ENCODE peak calls at places on chromosomes 1 and 21, in six cellular contexts. E is stomach, T is brain microvascular endothelial cell, X is right lobe of liver, L is GM20000, W is foreskin keratinocyte. H is an unnamed sample.

GRCh38 chr1:176696109-176696508 is 233.1 kb downstream of the PAPPA2 start:
- DNase-seq in E (no peak), T (no peak), X (no peak), L (no peak), W (peak), H (no peak)

GRCh38 chr1:108141604-108142003 is 58.5 kb downstream of the SLC25A24 start:
- DNase-seq in E (no peak), T (no peak), X (no peak), L (no peak), W (peak), H (no peak)

GRCh38 chr21:31235671-31236450 is 108.2 kb downstream of the TIAM1 start:
- DNase-seq in E (no peak), T (peak), X (no peak), L (no peak), W (peak), H (no peak)

GRCh38 chr1:64765826-64766225 is 21.0 kb downstream of the RAVER2 start:
- DNase-seq in E (no peak), T (no peak), X (no peak), L (no peak), W (no peak), H (no peak)

GRCh38 chr1:24381256-24381655 is 32.3 kb downstream of the STPG1 start:
- DNase-seq in E (no peak), T (no peak), X (peak), L (no peak), W (no peak), H (no peak)

GRCh38 chr1:84299536-84300260 is 1.8 kb upstream of the SAMD13 start:
- DNase-seq in E (no peak), T (no peak), X (no peak), L (peak), W (no peak), H (no peak)

GRCh38 chr1:172928412-172928811 is 122.3 kb downstream of the TNFSF18 start:
- DNase-seq in E (no peak), T (peak), X (no peak), L (no peak), W (peak), H (no peak)

GRCh38 chr1:192907545-192908243 is 98.9 kb downstream of the RGS2 start:
- DNase-seq in E (no peak), T (peak), X (no peak), L (no peak), W (peak), H (no peak)

GRCh38 chr21:36627242-36627641 is 71.7 kb upstream of the SIM2 start:
- DNase-seq in E (no peak), T (peak), X (no peak), L (no peak), W (peak), H (no peak)

GRCh38 chr1:41714613-41715389 is 203.9 kb downstream of the HIVEP3 start:
- DNase-seq in E (no peak), T (peak), X (no peak), L (no peak), W (no peak), H (no peak)

GRCh38 chr1:198105185-198105584 is 51.6 kb upstream of the NEK7 start:
- DNase-seq in E (no peak), T (no peak), X (no peak), L (no peak), W (no peak), H (no peak)

GRCh38 chr1:96538883-96539282 is 182.7 kb upstream of the PTBP2 start:
- DNase-seq in E (no peak), T (peak), X (no peak), L (no peak), W (no peak), H (no peak)

GRCh38 chr21:30710499-30710898 is 8.1 kb downstream of the KRTAP21-3 start:
- DNase-seq in E (no peak), T (no peak), X (no peak), L (no peak), W (peak), H (no peak)

GRCh38 chr1:244381887-244382565 is 69.7 kb downstream of the ADSS2 start:
- DNase-seq in E (no peak), T (peak), X (no peak), L (no peak), W (no peak), H (no peak)

GRCh38 chr1:76095800-76096199 is 21.3 kb downstream of the ST6GALNAC3 start:
- DNase-seq in E (no peak), T (no peak), X (no peak), L (no peak), W (no peak), H (no peak)

GRCh38 chr1:101250656-101251272 is 13.9 kb downstream of the S1PR1 start:
- DNase-seq in E (no peak), T (no peak), X (no peak), L (no peak), W (no peak), H (no peak)

DNA sequence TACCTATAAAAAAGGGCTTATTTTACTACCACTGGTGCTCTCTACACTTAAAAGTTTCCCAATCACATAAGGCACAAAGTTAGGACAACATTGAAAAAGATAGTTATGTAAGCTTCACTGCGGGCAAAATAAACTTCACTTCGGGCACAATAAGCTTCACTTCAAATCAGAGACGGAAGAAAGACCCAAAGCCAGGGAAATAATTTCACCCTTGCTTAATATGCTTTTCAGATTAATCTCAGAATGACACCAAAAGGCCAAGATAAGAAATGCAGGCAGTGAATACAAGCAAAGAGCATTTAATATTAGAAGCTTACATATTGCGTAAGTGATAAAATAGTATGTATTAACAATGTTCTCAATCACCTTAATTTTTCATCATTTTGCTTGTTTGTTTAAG is 444.2 kb downstream of the SETD4 start:
- DNase-seq in E (no peak), T (peak), X (no peak), L (no peak), W (no peak), H (no peak)
- TF ChIP-seq CTCF in E (peak), T (peak), X (peak), L (peak), W (peak), H (peak)

DNA sequence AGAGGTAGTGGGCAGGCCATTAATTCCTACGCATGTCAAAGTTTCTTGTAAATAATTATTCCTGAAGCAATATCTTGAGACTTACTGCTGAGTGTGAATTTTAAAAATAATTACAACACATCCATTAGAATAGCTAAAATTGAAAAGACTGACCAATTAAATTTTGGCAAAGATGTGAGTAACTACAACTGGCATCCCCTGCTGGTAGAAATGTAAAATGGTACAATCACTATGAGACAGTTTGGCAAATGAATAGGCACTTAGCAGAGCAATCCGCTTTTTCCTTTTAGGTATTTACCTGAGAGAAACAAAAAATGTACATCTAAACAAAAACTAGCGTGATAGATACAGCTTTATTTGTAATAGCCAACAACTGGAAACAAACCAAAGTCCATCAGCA is 798.9 kb downstream of the BRINP3 start:
- DNase-seq in E (no peak), T (no peak), X (no peak), L (no peak), W (no peak), H (no peak)
- TF ChIP-seq CTCF in E (no peak), T (peak), X (peak), L (no peak), W (peak), H (no peak)

DNA sequence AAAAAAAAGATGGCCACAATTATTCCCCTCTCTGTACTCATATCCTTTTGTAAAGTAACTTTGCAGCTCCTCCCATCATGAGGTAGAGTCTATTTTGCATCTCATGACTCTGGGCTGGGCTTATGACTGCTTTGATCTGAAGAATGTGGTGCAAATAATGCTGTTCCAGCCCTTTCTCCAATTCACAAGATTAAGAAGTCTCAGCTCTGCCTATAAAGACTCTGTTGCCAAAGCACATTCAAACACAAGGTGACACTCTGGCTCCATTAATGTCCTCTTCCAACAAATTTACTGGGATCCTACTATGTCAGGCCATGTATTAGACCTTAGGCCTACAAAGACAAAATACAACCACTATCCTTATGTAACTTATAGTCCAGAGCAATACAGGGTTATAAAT is 64.9 kb upstream of the PTCH2 start:
- DNase-seq in E (no peak), T (no peak), X (no peak), L (no peak), W (no peak), H (no peak)
- TF ChIP-seq CTCF in E (no peak), T (no peak), X (no peak), L (no peak), W (no peak), H (no peak)

DNA sequence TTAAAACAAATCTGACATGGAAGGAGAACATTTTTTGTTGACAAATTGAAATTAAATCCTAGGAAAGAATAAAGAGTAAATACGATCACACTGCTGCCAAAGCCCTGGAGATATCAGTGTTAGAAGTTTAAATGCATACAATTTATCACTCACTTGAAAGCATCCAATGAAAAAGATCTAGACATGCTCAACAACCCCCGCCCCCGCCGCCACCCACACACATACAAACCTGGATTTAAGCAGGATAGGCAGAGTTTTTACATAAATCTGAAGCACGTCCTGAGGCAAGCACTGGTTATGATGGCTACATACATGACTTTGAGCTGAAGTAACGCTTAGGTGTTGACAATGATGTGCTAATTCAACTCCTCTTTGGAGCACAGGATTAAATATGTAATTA is 58.5 kb downstream of the LYST start:
- DNase-seq in E (no peak), T (no peak), X (no peak), L (no peak), W (no peak), H (no peak)
- TF ChIP-seq CTCF in E (no peak), T (no peak), X (no peak), L (no peak), W (no peak), H (no peak)

GRCh38 chr1:230772457-230773395 is 25.5 kb downstream of the CAPN9 start:
- DNase-seq in E (peak), T (peak), X (peak), L (no peak), W (no peak), H (no peak)
- TF ChIP-seq CTCF in E (peak), T (peak), X (peak), L (no peak), W (peak), H (no peak)

H was measured in GM13976.